ENCODE peak calls at places on chromosomes 4 and X, in four cellular contexts. M is stimulated activated CD8-positive, alpha-beta memory T cell treated with anti-CD3 and anti-CD28 coated beads, Interleukin-4, amount 100 ng/mL, for 1 hour; N is hypothalamus; G is left ventricle myocardium superior. S is an unnamed sample.

GRCh38 chr4:14176613-14177012 is 549.1 kb upstream of the BOD1L1 start:
- DNase-seq in M (no peak), N (no peak), G (no peak), S (no peak)

GRCh38 chr4:118337954-118338353 is 14.8 kb downstream of the PRSS12 start:
- DNase-seq in M (no peak), N (no peak), G (no peak), S (no peak)

GRCh38 chr4:26020896-26021295 is 106.9 kb downstream of the SMIM20 start:
- DNase-seq in M (no peak), N (no peak), G (no peak), S (no peak)

GRCh38 chr4:124589827-124590226 is 122.7 kb downstream of the ANKRD50 start:
- DNase-seq in M (no peak), N (no peak), G (no peak), S (no peak)

GRCh38 chrX:40581333-40581910 is 652 bp downstream of the ATP6AP2 start:
- DNase-seq in M (no peak), N (no peak), G (no peak), S (no peak)

GRCh38 chr4:43843501-43843900 is 605.1 kb downstream of the KCTD8 start:
- DNase-seq in M (no peak), N (no peak), G (no peak), S (no peak)

GRCh38 chr4:28082686-28083390 is 1222.2 kb downstream of the STIM2 start:
- DNase-seq in M (no peak), N (no peak), G (no peak), S (no peak)

GRCh38 chrX:8773117-8773516 is 28.1 kb downstream of the FAM9A start:
- DNase-seq in M (no peak), N (no peak), G (no peak), S (no peak)

GRCh38 chrX:9146657-9147056 is 112.7 kb upstream of the FAM9B start:
- DNase-seq in M (no peak), N (no peak), G (no peak), S (no peak)

GRCh38 chr4:10891866-10892265 is 207.3 kb upstream of the CLNK start:
- DNase-seq in M (no peak), N (no peak), G (no peak), S (no peak)

GRCh38 chr4:139745111-139745639 is 79.6 kb downstream of the MGST2 start:
- DNase-seq in M (no peak), N (no peak), G (no peak), S (no peak)

GRCh38 chr4:150209140-150209829 is 131.0 kb downstream of the DCLK2 start:
- DNase-seq in M (no peak), N (no peak), G (peak; percentile 78), S (peak; percentile 49)

GRCh38 chr4:7430965-7431695 is 3.6 kb downstream of the PSAPL1 start:
- DNase-seq in M (no peak), N (no peak), G (no peak), S (no peak)

GRCh38 chr4:139783761-139784484 is 118.3 kb downstream of the MGST2 start:
- DNase-seq in M (no peak), N (no peak), G (no peak), S (no peak)

GRCh38 chrX:56986138-56986537 is 9.2 kb downstream of the SPIN3 start:
- DNase-seq in M (no peak), N (no peak), G (no peak), S (no peak)

GRCh38 chr4:84966382-84967291 is at the start of gene WDFY3:
- DNase-seq in M (no peak), N (peak; percentile 74), G (peak; percentile 84), S (peak; percentile 88)

GRCh38 chr4:142405021-142405991 is 440.8 kb downstream of the INPP4B start:
- DNase-seq in M (peak; percentile 25), N (peak; percentile 4), G (peak; percentile 44), S (peak; percentile 61)

GRCh38 chr4:78552398-78553396 is 1.1 kb downstream of the ANXA3 start:
- DNase-seq in M (no peak), N (no peak), G (no peak), S (no peak)